ENCODE peak calls at places on chromosomes 3 and 15, in eight cellular contexts. N is HCT116, J is hepatocyte, I is GM23338, Y is neural progenitor cell, D is GM23248, C is OCI-LY7, B is MM.1S. K is an unnamed sample.
A peak's percentile ranks its signal among the peaks of the same experiment; 100 is the strongest.

GRCh38 chr3:169923189-169923588 is 11.8 kb downstream of the SAMD7 start:
- DNase-seq in B (no peak), Y (no peak), I (no peak), J (peak; percentile 44), N (no peak), C (no peak), D (no peak), K (no peak)

GRCh38 chr3:171125010-171125409 is 98.5 kb upstream of the SLC2A2 start:
- DNase-seq in N (no peak), C (no peak), J (no peak), I (no peak), D (peak; percentile 42), B (no peak), Y (no peak), K (no peak)

GRCh38 chr3:139120336-139120971 is 75.8 kb upstream of the PRR23C start:
- DNase-seq in N (peak; percentile 21), Y (no peak), I (no peak), D (peak; percentile 95), C (no peak), J (peak; percentile 45), B (no peak), K (peak; percentile 28)

GRCh38 chr3:27467545-27467944 is 16.6 kb downstream of the SLC4A7 start:
- DNase-seq in D (peak; percentile 74), Y (no peak), N (no peak), C (peak; percentile 47), J (peak; percentile 22), I (peak; percentile 31), B (peak; percentile 53), K (peak; percentile 72)

GRCh38 chr3:156580986-156581385 is 26.1 kb upstream of the SSR3 start:
- DNase-seq in J (no peak), C (no peak), D (no peak), Y (no peak), I (no peak), B (no peak), N (no peak), K (no peak)

GRCh38 chr3:23915537-23916108 is 1.2 kb downstream of the NKIRAS1 start:
- DNase-seq in D (peak; percentile 65), N (no peak), C (no peak), B (no peak), Y (peak; percentile 21), I (no peak), J (peak; percentile 47), K (no peak)

GRCh38 chr3:165903885-165904284 is 66.7 kb upstream of the BCHE start:
- DNase-seq in Y (no peak), J (no peak), D (no peak), C (no peak), N (no peak), I (no peak), B (no peak), K (peak; percentile 40)

GRCh38 chr3:194000100-194000499 is 135.8 kb upstream of the HES1 start:
- DNase-seq in I (no peak), Y (no peak), N (no peak), C (no peak), D (no peak), J (no peak), B (no peak), K (no peak)

GRCh38 chr3:153379516-153379915 is 217.5 kb downstream of the RAP2B start:
- DNase-seq in I (no peak), N (no peak), B (no peak), C (no peak), Y (no peak), D (peak; percentile 18), J (no peak), K (peak; percentile 12)

GRCh38 chr3:27714101-27714526 is 8.0 kb downstream of the EOMES start:
- DNase-seq in C (no peak), D (no peak), Y (no peak), B (no peak), N (no peak), I (peak; percentile 72), J (no peak), K (no peak)

GRCh38 chr3:16788440-16789057 is 96.2 kb upstream of the PLCL2 start:
- DNase-seq in I (no peak), D (no peak), N (no peak), Y (no peak), J (no peak), B (no peak), C (no peak), K (no peak)

GRCh38 chr3:36381311-36381956 is 1.1 kb downstream of the STAC start:
- DNase-seq in C (no peak), D (peak; percentile 38), J (no peak), Y (peak; percentile 58), N (no peak), I (peak; percentile 78), B (no peak), K (no peak)

GRCh38 chr3:36380171-36381031 is at the start of gene STAC:
- DNase-seq in N (no peak), Y (peak; percentile 85), J (peak; percentile 42), I (peak; percentile 67), C (no peak), B (peak; percentile 70), D (peak; percentile 63), K (peak; percentile 71)
- TF ChIP-seq EZH2phosphoT487 in N (no peak), Y (no peak), J (no peak), I (no peak), C (no peak), B (no peak), D (no peak), K (no peak)

DNA sequence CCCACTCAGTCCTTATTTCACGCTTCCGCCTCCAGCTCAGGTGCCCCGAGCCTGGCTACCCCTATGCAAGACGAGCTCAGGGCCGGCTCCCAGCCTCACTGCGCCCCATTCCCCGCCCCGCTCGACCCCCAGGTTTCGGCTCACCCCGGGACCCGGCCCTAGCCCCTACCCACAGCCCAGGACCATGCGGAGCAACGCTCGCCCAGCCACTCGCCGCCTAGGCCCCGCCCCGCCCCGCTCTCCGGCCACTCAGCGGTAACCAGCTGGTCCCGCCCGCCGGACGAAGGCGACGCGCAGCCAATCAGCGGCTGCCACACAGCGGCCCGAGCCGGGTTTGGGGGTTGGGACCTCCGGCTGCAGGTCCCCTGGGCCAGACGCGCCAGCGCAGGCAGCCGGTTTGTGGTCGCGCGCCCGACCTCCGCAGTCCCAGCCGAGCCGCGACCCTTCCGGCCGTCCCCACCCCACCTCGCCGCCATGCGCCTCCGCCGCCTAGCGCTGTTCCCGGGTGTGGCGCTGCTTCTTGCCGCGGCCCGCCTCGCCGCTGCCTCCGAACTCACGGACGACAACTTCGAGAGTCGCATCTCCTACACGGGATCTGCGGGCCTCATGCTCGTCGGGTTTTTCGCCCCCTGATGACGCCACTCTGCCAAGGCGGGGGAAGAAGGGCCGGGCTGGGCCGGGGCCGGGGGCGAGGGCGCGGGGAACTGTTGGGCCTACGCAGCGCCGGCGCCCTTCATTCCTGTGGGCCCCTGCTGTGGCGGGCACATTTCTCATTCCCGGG is at the start of gene CATSPER2:
- DNase-seq in I (peak; percentile 34), B (no peak), J (no peak), C (no peak), N (no peak), D (no peak), Y (no peak), K (no peak)
- H3K36me3 ChIP-seq in I (no peaks in the 10 kb centered on the region), B (no peaks in the 10 kb centered on the region), J (no peaks in the 10 kb centered on the region), C (peaks cover 5% of the 10 kb centered on the region), N (no peaks in the 10 kb centered on the region), D (no peaks in the 10 kb centered on the region), Y (no peaks in the 10 kb centered on the region), K (no peaks in the 10 kb centered on the region)

GRCh38 chr3:66140106-66140505 is 80.7 kb upstream of the SLC25A26 start:
- DNase-seq in D (no peak), N (no peak), B (no peak), J (no peak), I (no peak), C (no peak), Y (no peak), K (no peak)

GRCh38 chr3:66139415-66139814 is 81.4 kb upstream of the SLC25A26 start:
- DNase-seq in C (no peak), J (no peak), B (no peak), I (no peak), N (no peak), Y (no peak), D (no peak), K (no peak)

GRCh38 chr3:66136597-66136996 is 84.2 kb upstream of the SLC25A26 start:
- DNase-seq in J (no peak), N (no peak), B (no peak), I (peak; percentile 48), D (no peak), C (no peak), Y (no peak), K (no peak)

GRCh38 chr3:66140763-66141372 is 79.9 kb upstream of the SLC25A26 start:
- DNase-seq in N (peak; percentile 15), C (no peak), Y (no peak), D (peak; percentile 6), B (peak; percentile 80), I (no peak), J (no peak), K (peak; percentile 2)

GRCh38 chr3:66138336-66139234 is 82.2 kb upstream of the SLC25A26 start:
- DNase-seq in J (peak; percentile 82), Y (peak; percentile 79), C (peak; percentile 14), N (peak; percentile 68), B (peak; percentile 41), I (peak; percentile 90), D (peak; percentile 87), K (peak; percentile 68)
- TF ChIP-seq EZH2phosphoT487 in J (no peak), Y (no peak), C (no peak), N (no peak), B (no peak), I (no peak), D (no peak), K (no peak)

GRCh38 chr3:161244538-161244937 is 23.4 kb downstream of the NMD3 start:
- DNase-seq in J (no peak), D (no peak), C (no peak), Y (no peak), B (no peak), I (no peak), N (no peak), K (no peak)
- H3K36me3 ChIP-seq in J (no peaks in the 10 kb centered on the region), D (peaks cover 86% of the 10 kb centered on the region), C (peaks cover 100% of the 10 kb centered on the region), Y (peaks cover 17% of the 10 kb centered on the region), B (peaks cover 5% of the 10 kb centered on the region), I (peaks cover 34% of the 10 kb centered on the region), N (peaks cover 48% of the 10 kb centered on the region), K (peaks cover 84% of the 10 kb centered on the region)

GRCh38 chr3:42839616-42840015 is 30.4 kb downstream of the ACKR2 start:
- DNase-seq in B (peak; percentile 82), N (peak; percentile 63), Y (peak; percentile 73), C (peak; percentile 63), D (peak; percentile 84), J (peak; percentile 81), I (peak; percentile 83), K (peak; percentile 87)
- TF ChIP-seq EZH2phosphoT487 in B (no peak), N (no peak), Y (no peak), C (no peak), D (no peak), J (no peak), I (no peak), K (no peak)